ENCODE peak calls at places on chromosome 11, in six cellular contexts. One of them, this sample, is unnamed.

GRCh38 chr11:35629914-35630313 is 11.7 kb downstream of the FJX1 start:
- DNase-seq in pancreas: no peak
- DNase-seq in cardiac fibroblast: peak; percentile 96
- DNase-seq in fibroblast of gingiva: peak; percentile 94
- DNase-seq in activated CD4-positive, alpha-beta T cell treated with anti-CD3 and anti-CD28 coated beads, Interleukin-2, amount 50 U/mL, for 1 hour: no peak
- DNase-seq in stimulated activated CD4-positive, alpha-beta T cell treated with anti-CD3 and anti-CD28 coated beads, Interleukin-1b, Interleukin-23, amount 100 ng/mL, for 4 hours: no peak
- DNase-seq in this sample: no peak

GRCh38 chr11:109364851-109365250 is 57.1 kb upstream of the C11orf87 start:
- DNase-seq in stimulated activated CD4-positive, alpha-beta T cell treated with anti-CD3 and anti-CD28 coated beads, Interleukin-1b, Interleukin-23, amount 100 ng/mL, for 4 hours: no peak
- DNase-seq in activated CD4-positive, alpha-beta T cell treated with anti-CD3 and anti-CD28 coated beads, Interleukin-2, amount 50 U/mL, for 1 hour: no peak
- DNase-seq in pancreas: no peak
- DNase-seq in cardiac fibroblast: no peak
- DNase-seq in fibroblast of gingiva: no peak
- DNase-seq in this sample: no peak

GRCh38 chr11:119828011-119828410 is 99.0 kb upstream of the NECTIN1 start:
- DNase-seq in fibroblast of gingiva: no peak
- DNase-seq in cardiac fibroblast: no peak
- DNase-seq in pancreas: no peak
- DNase-seq in stimulated activated CD4-positive, alpha-beta T cell treated with anti-CD3 and anti-CD28 coated beads, Interleukin-1b, Interleukin-23, amount 100 ng/mL, for 4 hours: no peak
- DNase-seq in activated CD4-positive, alpha-beta T cell treated with anti-CD3 and anti-CD28 coated beads, Interleukin-2, amount 50 U/mL, for 1 hour: no peak
- DNase-seq in this sample: no peak

GRCh38 chr11:125591659-125592304 is 870 bp upstream of the STT3A start:
- DNase-seq in cardiac fibroblast: peak; percentile 51
- DNase-seq in activated CD4-positive, alpha-beta T cell treated with anti-CD3 and anti-CD28 coated beads, Interleukin-2, amount 50 U/mL, for 1 hour: peak; percentile 21
- DNase-seq in fibroblast of gingiva: peak; percentile 25
- DNase-seq in stimulated activated CD4-positive, alpha-beta T cell treated with anti-CD3 and anti-CD28 coated beads, Interleukin-1b, Interleukin-23, amount 100 ng/mL, for 4 hours: peak; percentile 28
- DNase-seq in pancreas: peak; percentile 46
- DNase-seq in this sample: peak; percentile 20

GRCh38 chr11:72309074-72309598 is 65.2 kb upstream of the PHOX2A start:
- DNase-seq in activated CD4-positive, alpha-beta T cell treated with anti-CD3 and anti-CD28 coated beads, Interleukin-2, amount 50 U/mL, for 1 hour: no peak
- DNase-seq in cardiac fibroblast: no peak
- DNase-seq in pancreas: no peak
- DNase-seq in fibroblast of gingiva: no peak
- DNase-seq in stimulated activated CD4-positive, alpha-beta T cell treated with anti-CD3 and anti-CD28 coated beads, Interleukin-1b, Interleukin-23, amount 100 ng/mL, for 4 hours: no peak
- DNase-seq in this sample: no peak

GRCh38 chr11:46894506-46894905 is 23.8 kb downstream of the LRP4 start:
- DNase-seq in stimulated activated CD4-positive, alpha-beta T cell treated with anti-CD3 and anti-CD28 coated beads, Interleukin-1b, Interleukin-23, amount 100 ng/mL, for 4 hours: no peak
- DNase-seq in cardiac fibroblast: no peak
- DNase-seq in activated CD4-positive, alpha-beta T cell treated with anti-CD3 and anti-CD28 coated beads, Interleukin-2, amount 50 U/mL, for 1 hour: no peak
- DNase-seq in pancreas: no peak
- DNase-seq in fibroblast of gingiva: no peak
- DNase-seq in this sample: no peak

GRCh38 chr11:68749501-68750196 is 1.7 kb downstream of the TESMIN start:
- DNase-seq in pancreas: no peak
- DNase-seq in activated CD4-positive, alpha-beta T cell treated with anti-CD3 and anti-CD28 coated beads, Interleukin-2, amount 50 U/mL, for 1 hour: no peak
- DNase-seq in fibroblast of gingiva: no peak
- DNase-seq in cardiac fibroblast: peak; percentile 12
- DNase-seq in stimulated activated CD4-positive, alpha-beta T cell treated with anti-CD3 and anti-CD28 coated beads, Interleukin-1b, Interleukin-23, amount 100 ng/mL, for 4 hours: no peak
- DNase-seq in this sample: no peak

GRCh38 chr11:45102361-45102809 is 44.1 kb upstream of the PRDM11 start:
- DNase-seq in cardiac fibroblast: peak; percentile 55
- DNase-seq in fibroblast of gingiva: no peak
- DNase-seq in activated CD4-positive, alpha-beta T cell treated with anti-CD3 and anti-CD28 coated beads, Interleukin-2, amount 50 U/mL, for 1 hour: no peak
- DNase-seq in stimulated activated CD4-positive, alpha-beta T cell treated with anti-CD3 and anti-CD28 coated beads, Interleukin-1b, Interleukin-23, amount 100 ng/mL, for 4 hours: no peak
- DNase-seq in pancreas: no peak
- DNase-seq in this sample: no peak

GRCh38 chr11:116601734-116602636 is 170.8 kb downstream of the BUD13 start:
- DNase-seq in cardiac fibroblast: peak; percentile 80
- DNase-seq in pancreas: no peak
- DNase-seq in activated CD4-positive, alpha-beta T cell treated with anti-CD3 and anti-CD28 coated beads, Interleukin-2, amount 50 U/mL, for 1 hour: no peak
- DNase-seq in stimulated activated CD4-positive, alpha-beta T cell treated with anti-CD3 and anti-CD28 coated beads, Interleukin-1b, Interleukin-23, amount 100 ng/mL, for 4 hours: no peak
- DNase-seq in fibroblast of gingiva: no peak
- DNase-seq in this sample: no peak

GRCh38 chr11:57773026-57773598 is 11.5 kb downstream of the CTNND1 start:
- DNase-seq in stimulated activated CD4-positive, alpha-beta T cell treated with anti-CD3 and anti-CD28 coated beads, Interleukin-1b, Interleukin-23, amount 100 ng/mL, for 4 hours: no peak
- DNase-seq in pancreas: no peak
- DNase-seq in fibroblast of gingiva: no peak
- DNase-seq in activated CD4-positive, alpha-beta T cell treated with anti-CD3 and anti-CD28 coated beads, Interleukin-2, amount 50 U/mL, for 1 hour: no peak
- DNase-seq in cardiac fibroblast: no peak
- DNase-seq in this sample: no peak

GRCh38 chr11:41282436-41282835 is 177.0 kb downstream of the LRRC4C start:
- DNase-seq in activated CD4-positive, alpha-beta T cell treated with anti-CD3 and anti-CD28 coated beads, Interleukin-2, amount 50 U/mL, for 1 hour: no peak
- DNase-seq in cardiac fibroblast: no peak
- DNase-seq in stimulated activated CD4-positive, alpha-beta T cell treated with anti-CD3 and anti-CD28 coated beads, Interleukin-1b, Interleukin-23, amount 100 ng/mL, for 4 hours: no peak
- DNase-seq in fibroblast of gingiva: no peak
- DNase-seq in pancreas: no peak
- DNase-seq in this sample: no peak

GRCh38 chr11:126474220-126474619 is 118.7 kb downstream of the ST3GAL4 start:
- DNase-seq in stimulated activated CD4-positive, alpha-beta T cell treated with anti-CD3 and anti-CD28 coated beads, Interleukin-1b, Interleukin-23, amount 100 ng/mL, for 4 hours: no peak
- DNase-seq in activated CD4-positive, alpha-beta T cell treated with anti-CD3 and anti-CD28 coated beads, Interleukin-2, amount 50 U/mL, for 1 hour: no peak
- DNase-seq in fibroblast of gingiva: no peak
- DNase-seq in cardiac fibroblast: no peak
- DNase-seq in pancreas: peak; percentile 90
- DNase-seq in this sample: no peak

GRCh38 chr11:28338371-28338770 is 230.2 kb downstream of the METTL15 start:
- DNase-seq in pancreas: no peak
- DNase-seq in fibroblast of gingiva: no peak
- DNase-seq in activated CD4-positive, alpha-beta T cell treated with anti-CD3 and anti-CD28 coated beads, Interleukin-2, amount 50 U/mL, for 1 hour: no peak
- DNase-seq in cardiac fibroblast: no peak
- DNase-seq in stimulated activated CD4-positive, alpha-beta T cell treated with anti-CD3 and anti-CD28 coated beads, Interleukin-1b, Interleukin-23, amount 100 ng/mL, for 4 hours: no peak
- DNase-seq in this sample: no peak

GRCh38 chr11:69637956-69638871 is 2.7 kb upstream of the CCND1 start:
- DNase-seq in stimulated activated CD4-positive, alpha-beta T cell treated with anti-CD3 and anti-CD28 coated beads, Interleukin-1b, Interleukin-23, amount 100 ng/mL, for 4 hours: no peak
- DNase-seq in cardiac fibroblast: peak; percentile 62
- DNase-seq in pancreas: peak; percentile 50
- DNase-seq in fibroblast of gingiva: peak; percentile 66
- DNase-seq in activated CD4-positive, alpha-beta T cell treated with anti-CD3 and anti-CD28 coated beads, Interleukin-2, amount 50 U/mL, for 1 hour: no peak
- DNase-seq in this sample: no peak

GRCh38 chr11:113613619-113614018 is 92.5 kb downstream of the TMPRSS5 start:
- DNase-seq in fibroblast of gingiva: no peak
- DNase-seq in activated CD4-positive, alpha-beta T cell treated with anti-CD3 and anti-CD28 coated beads, Interleukin-2, amount 50 U/mL, for 1 hour: no peak
- DNase-seq in cardiac fibroblast: no peak
- DNase-seq in stimulated activated CD4-positive, alpha-beta T cell treated with anti-CD3 and anti-CD28 coated beads, Interleukin-1b, Interleukin-23, amount 100 ng/mL, for 4 hours: no peak
- DNase-seq in pancreas: no peak
- DNase-seq in this sample: peak; percentile 17

GRCh38 chr11:25211635-25212251 is 714.9 kb downstream of the LUZP2 start:
- DNase-seq in activated CD4-positive, alpha-beta T cell treated with anti-CD3 and anti-CD28 coated beads, Interleukin-2, amount 50 U/mL, for 1 hour: no peak
- DNase-seq in pancreas: no peak
- DNase-seq in cardiac fibroblast: no peak
- DNase-seq in fibroblast of gingiva: no peak
- DNase-seq in stimulated activated CD4-positive, alpha-beta T cell treated with anti-CD3 and anti-CD28 coated beads, Interleukin-1b, Interleukin-23, amount 100 ng/mL, for 4 hours: no peak
- DNase-seq in this sample: no peak

GRCh38 chr11:2301631-2302272 is at the start of the genes C11orf21 and TSPAN32:
- DNase-seq in activated CD4-positive, alpha-beta T cell treated with anti-CD3 and anti-CD28 coated beads, Interleukin-2, amount 50 U/mL, for 1 hour: peak; percentile 37
- DNase-seq in stimulated activated CD4-positive, alpha-beta T cell treated with anti-CD3 and anti-CD28 coated beads, Interleukin-1b, Interleukin-23, amount 100 ng/mL, for 4 hours: no peak
- DNase-seq in fibroblast of gingiva: peak; percentile 25
- DNase-seq in pancreas: no peak
- DNase-seq in cardiac fibroblast: peak; percentile 69
- DNase-seq in this sample: peak; percentile 88

GRCh38 chr11:13354335-13354734 is 76.7 kb downstream of the BMAL1 start:
- DNase-seq in stimulated activated CD4-positive, alpha-beta T cell treated with anti-CD3 and anti-CD28 coated beads, Interleukin-1b, Interleukin-23, amount 100 ng/mL, for 4 hours: no peak
- DNase-seq in fibroblast of gingiva: no peak
- DNase-seq in pancreas: no peak
- DNase-seq in activated CD4-positive, alpha-beta T cell treated with anti-CD3 and anti-CD28 coated beads, Interleukin-2, amount 50 U/mL, for 1 hour: no peak
- DNase-seq in cardiac fibroblast: peak; percentile 44
- DNase-seq in this sample: no peak

GRCh38 chr11:64094463-64095223 is 58.9 kb downstream of the FLRT1 start:
- DNase-seq in fibroblast of gingiva: peak; percentile 58
- DNase-seq in cardiac fibroblast: peak; percentile 48
- DNase-seq in pancreas: no peak
- DNase-seq in stimulated activated CD4-positive, alpha-beta T cell treated with anti-CD3 and anti-CD28 coated beads, Interleukin-1b, Interleukin-23, amount 100 ng/mL, for 4 hours: no peak
- DNase-seq in activated CD4-positive, alpha-beta T cell treated with anti-CD3 and anti-CD28 coated beads, Interleukin-2, amount 50 U/mL, for 1 hour: no peak
- DNase-seq in this sample: peak; percentile 56

GRCh38 chr11:119635041-119635745 is 93.8 kb downstream of the NECTIN1 start:
- DNase-seq in pancreas: no peak
- DNase-seq in fibroblast of gingiva: no peak
- DNase-seq in activated CD4-positive, alpha-beta T cell treated with anti-CD3 and anti-CD28 coated beads, Interleukin-2, amount 50 U/mL, for 1 hour: no peak
- DNase-seq in cardiac fibroblast: no peak
- DNase-seq in stimulated activated CD4-positive, alpha-beta T cell treated with anti-CD3 and anti-CD28 coated beads, Interleukin-1b, Interleukin-23, amount 100 ng/mL, for 4 hours: no peak
- DNase-seq in this sample: no peak

GRCh38 chr11:16840951-16841350 is 102.5 kb downstream of the C11orf58 start:
- DNase-seq in fibroblast of gingiva: no peak
- DNase-seq in cardiac fibroblast: no peak
- DNase-seq in activated CD4-positive, alpha-beta T cell treated with anti-CD3 and anti-CD28 coated beads, Interleukin-2, amount 50 U/mL, for 1 hour: no peak
- DNase-seq in pancreas: no peak
- DNase-seq in stimulated activated CD4-positive, alpha-beta T cell treated with anti-CD3 and anti-CD28 coated beads, Interleukin-1b, Interleukin-23, amount 100 ng/mL, for 4 hours: no peak
- DNase-seq in this sample: no peak

GRCh38 chr11:131723088-131723487 is 352.7 kb downstream of the NTM start:
- DNase-seq in fibroblast of gingiva: no peak
- DNase-seq in activated CD4-positive, alpha-beta T cell treated with anti-CD3 and anti-CD28 coated beads, Interleukin-2, amount 50 U/mL, for 1 hour: no peak
- DNase-seq in stimulated activated CD4-positive, alpha-beta T cell treated with anti-CD3 and anti-CD28 coated beads, Interleukin-1b, Interleukin-23, amount 100 ng/mL, for 4 hours: no peak
- DNase-seq in pancreas: no peak
- DNase-seq in cardiac fibroblast: peak; percentile 12
- DNase-seq in this sample: no peak

GRCh38 chr11:2440646-2441045 is 3.7 kb downstream of the TRPM5 start:
- DNase-seq in fibroblast of gingiva: no peak
- DNase-seq in stimulated activated CD4-positive, alpha-beta T cell treated with anti-CD3 and anti-CD28 coated beads, Interleukin-1b, Interleukin-23, amount 100 ng/mL, for 4 hours: no peak
- DNase-seq in activated CD4-positive, alpha-beta T cell treated with anti-CD3 and anti-CD28 coated beads, Interleukin-2, amount 50 U/mL, for 1 hour: no peak
- DNase-seq in pancreas: no peak
- DNase-seq in cardiac fibroblast: no peak
- DNase-seq in this sample: no peak

GRCh38 chr11:12280838-12281565 is 96.4 kb upstream of the PARVA start:
- DNase-seq in fibroblast of gingiva: no peak
- DNase-seq in stimulated activated CD4-positive, alpha-beta T cell treated with anti-CD3 and anti-CD28 coated beads, Interleukin-1b, Interleukin-23, amount 100 ng/mL, for 4 hours: no peak
- DNase-seq in pancreas: no peak
- DNase-seq in activated CD4-positive, alpha-beta T cell treated with anti-CD3 and anti-CD28 coated beads, Interleukin-2, amount 50 U/mL, for 1 hour: no peak
- DNase-seq in cardiac fibroblast: no peak
- DNase-seq in this sample: no peak

GRCh38 chr11:108112059-108112458 is 9.3 kb upstream of the ACAT1 start:
- DNase-seq in cardiac fibroblast: no peak
- DNase-seq in stimulated activated CD4-positive, alpha-beta T cell treated with anti-CD3 and anti-CD28 coated beads, Interleukin-1b, Interleukin-23, amount 100 ng/mL, for 4 hours: no peak
- DNase-seq in activated CD4-positive, alpha-beta T cell treated with anti-CD3 and anti-CD28 coated beads, Interleukin-2, amount 50 U/mL, for 1 hour: no peak
- DNase-seq in fibroblast of gingiva: no peak
- DNase-seq in pancreas: no peak
- DNase-seq in this sample: no peak

GRCh38 chr11:116853461-116854073 is 16.1 kb upstream of the APOA1 start:
- DNase-seq in pancreas: no peak
- DNase-seq in cardiac fibroblast: peak; percentile 78
- DNase-seq in activated CD4-positive, alpha-beta T cell treated with anti-CD3 and anti-CD28 coated beads, Interleukin-2, amount 50 U/mL, for 1 hour: peak; percentile 34
- DNase-seq in stimulated activated CD4-positive, alpha-beta T cell treated with anti-CD3 and anti-CD28 coated beads, Interleukin-1b, Interleukin-23, amount 100 ng/mL, for 4 hours: peak; percentile 60
- DNase-seq in fibroblast of gingiva: peak; percentile 61
- DNase-seq in this sample: no peak

GRCh38 chr11:115760528-115760837 is 256.3 kb upstream of the CADM1 start:
- DNase-seq in pancreas: no peak
- DNase-seq in cardiac fibroblast: no peak
- DNase-seq in activated CD4-positive, alpha-beta T cell treated with anti-CD3 and anti-CD28 coated beads, Interleukin-2, amount 50 U/mL, for 1 hour: no peak
- DNase-seq in stimulated activated CD4-positive, alpha-beta T cell treated with anti-CD3 and anti-CD28 coated beads, Interleukin-1b, Interleukin-23, amount 100 ng/mL, for 4 hours: no peak
- DNase-seq in fibroblast of gingiva: no peak
- DNase-seq in this sample: no peak

GRCh38 chr11:8671242-8671641 is 11.2 kb downstream of the TRIM66 start:
- DNase-seq in activated CD4-positive, alpha-beta T cell treated with anti-CD3 and anti-CD28 coated beads, Interleukin-2, amount 50 U/mL, for 1 hour: no peak
- DNase-seq in pancreas: no peak
- DNase-seq in fibroblast of gingiva: peak; percentile 97
- DNase-seq in stimulated activated CD4-positive, alpha-beta T cell treated with anti-CD3 and anti-CD28 coated beads, Interleukin-1b, Interleukin-23, amount 100 ng/mL, for 4 hours: no peak
- DNase-seq in cardiac fibroblast: peak; percentile 95
- DNase-seq in this sample: no peak